ENCODE peak calls at places on chromosomes 1 and 21, in four cellular contexts. P is left lung, I is mesenchymal stem cell, G is right atrium auricular region. O is an unnamed sample.

GRCh38 chr1:1426496-1426960 is 5.5 kb upstream of the ANKRD65 start:
- DNase-seq in G (no peak), I (no peak), P (peak; percentile 55), O (no peak)

GRCh38 chr1:11761988-11762406 is at the start of gene C1orf167:
- DNase-seq in G (no peak), I (no peak), P (peak; percentile 87), O (no peak)

GRCh38 chr21:35503646-35504045 is 454.5 kb upstream of the RUNX1 start:
- DNase-seq in I (peak; percentile 14), G (no peak), P (no peak), O (no peak)

GRCh38 chr1:93605812-93606512 is 75.7 kb downstream of the BCAR3 start:
- DNase-seq in G (peak; percentile 42), I (peak; percentile 91), P (no peak), O (no peak)

GRCh38 chr1:110185181-110185580 is 24.9 kb upstream of the KCNC4 start:
- DNase-seq in P (no peak), I (no peak), G (no peak), O (no peak)

GRCh38 chr21:21460979-21461378 is 462.8 kb downstream of the NCAM2 start:
- DNase-seq in G (no peak), P (no peak), I (no peak), O (no peak)

GRCh38 chr1:160658162-160658955 is 11.5 kb upstream of the SLAMF1 start:
- DNase-seq in P (no peak), I (no peak), G (no peak), O (no peak)

GRCh38 chr1:232372431-232373225 is 257.3 kb downstream of the SIPA1L2 start:
- DNase-seq in G (no peak), I (no peak), P (no peak), O (no peak)

GRCh38 chr1:232921416-232921815 is 29.0 kb upstream of the NTPCR start:
- DNase-seq in I (peak; percentile 36), G (no peak), P (no peak), O (no peak)

GRCh38 chr21:38817371-38818335 is 11.9 kb downstream of the ETS2 start:
- DNase-seq in P (no peak), G (no peak), I (peak; percentile 89), O (no peak)

GRCh38 chr21:37915941-37916794 is at the start of gene KCNJ6:
- DNase-seq in P (peak; percentile 80), G (no peak), I (peak; percentile 75), O (no peak)

GRCh38 chr1:26913389-26913753 is 404 bp downstream of the NR0B2 start:
- DNase-seq in G (no peak), I (no peak), P (no peak), O (no peak)

GRCh38 chr21:38985423-38986378 is 180.0 kb downstream of the ETS2 start:
- DNase-seq in G (peak; percentile 79), I (peak; percentile 60), P (no peak), O (peak; percentile 88)

GRCh38 chr1:227945891-227946623 is 1.7 kb downstream of the WNT9A start:
- DNase-seq in P (peak; percentile 92), G (peak; percentile 80), I (peak; percentile 65), O (no peak)

GRCh38 chr1:4678318-4678717 is 23.9 kb downstream of the AJAP1 start:
- DNase-seq in G (no peak), I (no peak), P (peak; percentile 2), O (no peak)
- H3K9me3 ChIP-seq in G (peaks cover 29% of the 10 kb centered on the region), I (peaks cover 13% of the 10 kb centered on the region), P (no peaks in the 10 kb centered on the region), O (peaks cover 4% of the 10 kb centered on the region)

GRCh38 chr1:97918961-97919360 is 1.9 kb downstream of the DPYD start:
- DNase-seq in I (no peak), P (no peak), G (no peak), O (no peak)

GRCh38 chr1:97907886-97908285 is 12.9 kb downstream of the DPYD start:
- DNase-seq in P (no peak), G (peak; percentile 60), I (no peak), O (no peak)

GRCh38 chr1:97911266-97912215 is 9.3 kb downstream of the DPYD start:
- DNase-seq in G (no peak), P (no peak), I (no peak), O (no peak)

GRCh38 chr1:97913506-97913905 is 7.3 kb downstream of the DPYD start:
- DNase-seq in I (no peak), P (no peak), G (no peak), O (no peak)
- H3K9me3 ChIP-seq in I (no peaks in the 10 kb centered on the region), P (no peaks in the 10 kb centered on the region), G (no peaks in the 10 kb centered on the region), O (no peaks in the 10 kb centered on the region)

DNA sequence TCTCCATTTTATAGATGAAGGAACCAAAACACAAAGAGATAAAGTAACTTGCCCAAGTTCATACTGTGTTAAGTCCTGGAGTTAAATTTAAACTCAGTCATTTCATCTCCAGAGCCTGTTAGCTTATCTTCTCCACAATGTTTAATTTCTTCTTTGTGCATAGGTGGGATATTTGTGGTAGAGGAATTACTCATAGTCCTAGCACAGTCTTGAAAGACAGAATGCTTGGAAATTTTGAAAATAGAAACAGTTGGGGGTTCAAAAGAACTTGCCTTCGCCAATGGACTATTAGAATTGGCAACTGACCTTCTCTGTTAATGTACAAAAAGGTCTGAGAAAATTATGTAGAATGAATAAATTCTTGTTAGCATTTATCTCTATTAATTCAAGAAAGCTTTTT is 832.0 kb upstream of the PRMT6 start:
- DNase-seq in I (no peak), G (no peak), P (no peak), O (no peak)
- H3K9me3 ChIP-seq in I (no peaks in the 10 kb centered on the region), G (no peaks in the 10 kb centered on the region), P (no peaks in the 10 kb centered on the region), O (no peaks in the 10 kb centered on the region)

GRCh38 chr21:25244735-25245134 is 362.5 kb downstream of the MRPL39 start:
- DNase-seq in G (no peak), P (no peak), I (no peak), O (no peak)
- H3K9me3 ChIP-seq in G (no peaks in the 10 kb centered on the region), P (no peaks in the 10 kb centered on the region), I (no peaks in the 10 kb centered on the region), O (no peaks in the 10 kb centered on the region)

O was measured in ascending aorta.